ENCODE peak calls at places on chromosomes 13 and 19, in nine cellular contexts. B is sigmoid colon, A is body of pancreas, V is lower leg skin, H is stomach, O is A549, J is tibial nerve, D is heart left ventricle, F is breast epithelium. X is an unnamed sample.

GRCh38 chr13:20127563-20128458 is 33.0 kb downstream of the GJA3 start:
- DNase-seq in F (peak), J (no peak), H (peak), A (peak), B (peak), D (peak), O (peak), V (peak), X (no peak)

GRCh38 chr19:24054044-24054935 is 32.7 kb upstream of the ZNF254 start:
- DNase-seq in H (no peak), V (no peak), A (no peak), B (no peak), D (no peak), F (peak), J (no peak), O (peak), X (no peak)

GRCh38 chr19:43596842-43597461 is 557 bp downstream of the ZNF576 start:
- DNase-seq in V (no peak), O (no peak), J (no peak), F (no peak), B (no peak), D (no peak), H (no peak), A (no peak), X (no peak)

GRCh38 chr13:37954191-37954590 is 84.6 kb upstream of the TRPC4 start:
- DNase-seq in J (no peak), H (no peak), D (no peak), B (no peak), F (no peak), V (no peak), A (no peak), O (no peak), X (no peak)

GRCh38 chr13:101618440-101619187 is 166.1 kb downstream of the ITGBL1 start:
- DNase-seq in D (no peak), F (no peak), V (no peak), H (no peak), A (no peak), J (no peak), O (no peak), B (no peak), X (no peak)

GRCh38 chr19:38537071-38537847 is 80.5 kb downstream of the MAP4K1 start:
- DNase-seq in H (no peak), D (no peak), B (no peak), F (no peak), V (no peak), O (no peak), A (no peak), J (no peak), X (no peak)

GRCh38 chr13:98143601-98144500 is 957 bp downstream of the FARP1 start:
- DNase-seq in D (peak), V (peak), B (peak), A (peak), F (no peak), O (no peak), J (peak), H (no peak), X (no peak)

GRCh38 chr13:110635405-110636002 is 20.2 kb downstream of the NAXD start:
- DNase-seq in B (no peak), V (no peak), F (no peak), O (no peak), H (no peak), J (no peak), D (no peak), A (no peak), X (no peak)

GRCh38 chr13:23817833-23818232 is 71.4 kb downstream of the MIPEP start:
- DNase-seq in V (no peak), O (no peak), D (no peak), B (no peak), J (no peak), H (no peak), A (no peak), F (no peak), X (no peak)

GRCh38 chr13:44715287-44716224 is 139.4 kb upstream of the TSC22D1 start:
- DNase-seq in B (no peak), H (no peak), F (peak), D (no peak), V (peak), J (no peak), A (no peak), O (no peak), X (no peak)

GRCh38 chr13:21676611-21677021 is 5.7 kb downstream of the FGF9 start:
- DNase-seq in O (no peak), D (no peak), A (peak), F (no peak), B (peak), J (no peak), V (no peak), H (peak), X (no peak)

GRCh38 chr13:52067237-52067636 is 42.7 kb downstream of the UTP14C start:
- DNase-seq in O (peak), D (no peak), J (no peak), A (no peak), H (no peak), F (no peak), B (no peak), V (no peak), X (no peak)

GRCh38 chr19:44753932-44754742 is 5.6 kb downstream of the BCL3 start:
- DNase-seq in A (peak), V (peak), D (peak), B (peak), O (peak), H (peak), J (peak), F (peak), X (peak)

GRCh38 chr13:36706755-36707154 is 32.9 kb downstream of the SERTM1 start:
- DNase-seq in F (no peak), O (no peak), A (no peak), J (no peak), H (no peak), B (no peak), V (no peak), D (no peak), X (no peak)

GRCh38 chr13:113973218-113974164 is at the start of gene C13orf46:
- DNase-seq in V (peak), F (no peak), A (no peak), D (peak), J (no peak), B (peak), O (no peak), H (no peak), X (no peak)

GRCh38 chr13:105990256-105990958 is 545.1 kb downstream of the EFNB2 start:
- DNase-seq in F (no peak), H (no peak), O (no peak), B (no peak), A (no peak), J (no peak), V (no peak), D (no peak), X (no peak)

GRCh38 chr13:109509154-109509905 is 277.1 kb downstream of the IRS2 start:
- DNase-seq in H (no peak), A (no peak), J (no peak), D (no peak), O (no peak), F (no peak), B (no peak), V (no peak), X (no peak)

GRCh38 chr13:43408274-43408673 is 378.5 kb downstream of the ENOX1 start:
- DNase-seq in H (no peak), V (no peak), J (no peak), O (no peak), D (no peak), B (no peak), A (no peak), F (no peak), X (no peak)

GRCh38 chr13:52924241-52925148 is 76.1 kb upstream of the PCDH8 start:
- DNase-seq in D (no peak), V (no peak), J (no peak), B (no peak), A (no peak), H (no peak), O (no peak), F (no peak), X (no peak)

GRCh38 chr13:72126424-72126823 is 259.4 kb upstream of the DACH1 start:
- DNase-seq in O (no peak), J (no peak), D (no peak), F (no peak), B (no peak), V (no peak), H (no peak), A (no peak), X (no peak)

GRCh38 chr13:76425930-76426329 is 460.3 kb downstream of the KCTD12 start:
- DNase-seq in B (no peak), D (no peak), J (no peak), O (no peak), F (no peak), H (no peak), A (peak), V (no peak), X (no peak)

GRCh38 chr19:16760990-16761389 is 41.3 kb downstream of the NWD1 start:
- DNase-seq in D (no peak), J (no peak), F (no peak), V (no peak), A (no peak), H (no peak), B (no peak), O (no peak), X (no peak)

GRCh38 chr13:38394777-38395504 is 45.3 kb downstream of the UFM1 start:
- DNase-seq in J (no peak), F (no peak), O (no peak), D (no peak), V (no peak), A (no peak), H (no peak), B (no peak), X (no peak)

GRCh38 chr13:28000567-28000966 is 12.1 kb upstream of the URAD start:
- DNase-seq in J (no peak), F (no peak), V (peak), O (peak), H (no peak), A (no peak), D (no peak), B (no peak), X (no peak)

GRCh38 chr19:45547965-45548609 is 36.5 kb downstream of the OPA3 start:
- DNase-seq in D (peak), O (peak), V (peak), F (peak), H (no peak), J (no peak), A (no peak), B (no peak), X (no peak)

GRCh38 chr13:101811440-101811839 is 359.0 kb downstream of the ITGBL1 start:
- DNase-seq in O (no peak), V (no peak), F (no peak), B (no peak), J (no peak), D (no peak), A (no peak), H (no peak), X (no peak)

GRCh38 chr19:42542791-42543190 is 14.5 kb upstream of the CEACAM1 start:
- DNase-seq in J (no peak), D (no peak), F (no peak), V (no peak), B (no peak), A (no peak), H (no peak), O (no peak), X (no peak)
- TF ChIP-seq CTCF in J (no peak), D (no peak), F (no peak), V (no peak), B (no peak), A (no peak), H (no peak), O (peak), X (no peak)

GRCh38 chr19:3500429-3501101 is at the start of gene DOHH:
- DNase-seq in H (peak), J (peak), D (peak), F (peak), V (peak), B (peak), O (peak), A (peak), X (peak)
- TF ChIP-seq POLR2A in H (no peak), J (no peak), D (no peak), F (no peak), V (no peak), B (no peak), O (peak), A (peak), X (no peak)

GRCh38 chr19:48632692-48633147 is 4.5 kb downstream of the DBP start:
- DNase-seq in J (no peak), A (no peak), O (no peak), V (no peak), B (no peak), H (no peak), D (no peak), F (no peak), X (no peak)
- H3K4me3 ChIP-seq in J (no peak), A (no peak), O (no peak), V (no peak), B (no peak), H (no peak), D (no peak), F (no peak), X (no peak)

GRCh38 chr19:47280183-47280797 is 5.6 kb downstream of the INAFM1 start:
- DNase-seq in D (no peak), A (no peak), F (no peak), B (no peak), J (no peak), O (peak), H (peak), V (no peak), X (no peak)
- TF ChIP-seq CTCF in D (peak), A (peak), F (no peak), B (no peak), J (no peak), O (peak), H (no peak), V (no peak), X (peak)

DNA sequence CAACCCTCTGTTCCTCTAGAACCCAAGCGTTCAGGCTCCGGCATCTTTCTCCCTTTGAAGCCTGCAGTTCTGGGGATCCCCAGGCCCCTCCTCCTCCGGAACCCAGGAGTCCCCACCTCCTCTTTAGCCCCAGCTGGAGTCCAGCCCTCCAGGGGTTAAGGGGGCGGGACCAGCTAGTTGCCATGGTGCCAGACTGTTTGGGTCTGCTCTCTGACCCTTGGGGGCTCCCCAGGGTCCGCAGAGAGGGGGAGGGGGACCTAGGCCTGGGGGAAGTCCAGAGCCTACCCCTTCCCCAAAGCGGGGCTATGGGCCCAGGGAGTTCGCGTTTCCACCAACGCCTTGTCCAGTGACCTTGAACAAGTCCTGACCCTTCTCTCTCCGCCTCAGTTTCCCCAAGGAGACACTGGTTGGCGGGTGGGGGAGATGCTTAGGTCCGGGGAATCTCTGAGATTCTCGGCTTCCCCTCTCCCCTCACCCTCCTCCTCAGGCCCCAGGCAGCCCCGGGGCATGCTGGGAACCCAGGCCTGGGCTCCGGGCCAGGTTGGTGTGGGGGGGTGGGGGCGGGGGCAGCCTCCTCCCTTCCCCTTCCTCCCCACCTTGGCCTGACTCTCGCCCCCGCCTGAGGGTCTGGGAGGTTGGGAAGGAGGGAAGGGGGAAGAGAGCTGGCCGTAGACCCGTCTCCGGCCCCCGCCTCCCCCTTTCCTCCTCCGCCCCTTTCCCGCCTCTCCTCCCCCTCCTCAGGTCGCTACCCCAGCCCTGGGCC is 2.6 kb upstream of the SPACA6 start:
- DNase-seq in F (peak), O (peak), V (peak), A (peak), D (peak), J (no peak), H (peak), B (peak), X (no peak)
- TF ChIP-seq POLR2A in F (no peak), O (peak), V (no peak), A (peak), D (no peak), J (peak), H (no peak), B (no peak), X (no peak)

DNA sequence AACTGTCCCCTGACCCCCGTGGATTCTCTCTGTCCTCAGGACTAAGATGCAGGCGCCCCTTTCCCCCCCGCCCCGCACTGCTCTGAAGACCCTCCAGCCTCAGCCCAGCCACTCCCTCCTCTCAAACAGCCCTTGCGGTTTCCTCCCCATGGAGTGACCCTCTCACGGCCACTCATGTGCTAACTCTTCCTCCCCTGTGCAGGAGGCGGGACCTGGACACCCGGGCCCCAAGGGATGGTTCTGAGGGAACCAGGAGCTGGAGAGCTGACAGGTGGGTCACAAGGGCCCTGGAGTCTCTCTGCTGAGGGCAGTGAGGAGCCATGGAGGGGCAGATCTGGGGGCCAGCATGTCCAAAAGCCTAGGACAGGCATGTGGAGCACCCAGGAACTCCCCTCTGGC is 1.9 kb downstream of the ISOC2 start:
- DNase-seq in J (no peak), B (peak), V (no peak), O (no peak), A (no peak), H (no peak), F (no peak), D (no peak), X (no peak)
- H3K4me3 ChIP-seq in J (no peak), B (no peak), V (no peak), O (no peak), A (no peak), H (peak), F (no peak), D (peak), X (no peak)

GRCh38 chr13:33466262-33466661 is 180.7 kb upstream of the STARD13 start:
- DNase-seq in F (no peak), H (no peak), V (no peak), A (no peak), B (no peak), J (no peak), D (no peak), O (no peak), X (no peak)
- TF ChIP-seq CTCF in F (no peak), H (no peak), V (no peak), A (no peak), B (no peak), J (no peak), D (no peak), O (no peak), X (no peak)

DNA sequence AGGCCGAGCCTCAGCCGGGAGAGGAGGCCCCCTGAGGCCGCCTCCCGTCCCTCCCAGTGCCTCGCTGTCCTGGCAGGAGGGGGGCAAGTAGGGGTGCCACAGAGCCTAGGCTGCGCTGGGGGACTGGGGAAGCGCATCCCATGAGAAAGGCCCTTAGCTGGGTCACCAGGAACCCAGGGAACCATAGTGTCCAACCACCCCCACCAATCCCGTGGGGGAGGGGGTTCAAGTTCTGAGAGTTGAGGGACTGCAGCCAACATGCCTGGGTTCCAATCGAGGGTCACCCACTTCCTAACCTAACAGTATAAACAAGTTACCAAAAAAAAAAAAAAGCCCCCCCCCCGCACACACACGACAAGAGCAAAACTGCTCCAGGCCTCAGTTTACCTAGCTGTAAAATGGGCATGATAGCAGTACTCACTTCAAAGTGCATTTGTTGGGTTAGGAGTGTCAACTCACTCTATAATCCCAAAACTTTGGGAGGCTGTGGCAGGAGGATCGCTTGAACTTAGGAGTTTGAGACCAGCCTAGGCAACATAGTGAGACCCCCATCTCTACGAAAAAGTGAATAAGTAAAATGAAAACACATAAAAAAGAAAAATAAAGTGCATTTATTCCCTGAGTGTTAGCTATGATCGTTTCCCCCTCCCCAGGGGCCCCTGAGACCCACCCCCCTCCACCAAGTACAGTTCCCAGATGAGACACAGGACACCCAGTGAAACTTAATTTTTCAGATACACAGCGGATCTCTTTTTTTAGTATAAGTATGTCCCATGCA is 28.8 kb upstream of the NANOS3 start:
- DNase-seq in H (no peak), F (no peak), O (no peak), J (no peak), D (no peak), A (no peak), B (no peak), V (no peak), X (no peak)
- TF ChIP-seq POLR2A in H (no peak), F (no peak), O (no peak), J (no peak), D (no peak), A (no peak), B (no peak), V (no peak), X (no peak)

DNA sequence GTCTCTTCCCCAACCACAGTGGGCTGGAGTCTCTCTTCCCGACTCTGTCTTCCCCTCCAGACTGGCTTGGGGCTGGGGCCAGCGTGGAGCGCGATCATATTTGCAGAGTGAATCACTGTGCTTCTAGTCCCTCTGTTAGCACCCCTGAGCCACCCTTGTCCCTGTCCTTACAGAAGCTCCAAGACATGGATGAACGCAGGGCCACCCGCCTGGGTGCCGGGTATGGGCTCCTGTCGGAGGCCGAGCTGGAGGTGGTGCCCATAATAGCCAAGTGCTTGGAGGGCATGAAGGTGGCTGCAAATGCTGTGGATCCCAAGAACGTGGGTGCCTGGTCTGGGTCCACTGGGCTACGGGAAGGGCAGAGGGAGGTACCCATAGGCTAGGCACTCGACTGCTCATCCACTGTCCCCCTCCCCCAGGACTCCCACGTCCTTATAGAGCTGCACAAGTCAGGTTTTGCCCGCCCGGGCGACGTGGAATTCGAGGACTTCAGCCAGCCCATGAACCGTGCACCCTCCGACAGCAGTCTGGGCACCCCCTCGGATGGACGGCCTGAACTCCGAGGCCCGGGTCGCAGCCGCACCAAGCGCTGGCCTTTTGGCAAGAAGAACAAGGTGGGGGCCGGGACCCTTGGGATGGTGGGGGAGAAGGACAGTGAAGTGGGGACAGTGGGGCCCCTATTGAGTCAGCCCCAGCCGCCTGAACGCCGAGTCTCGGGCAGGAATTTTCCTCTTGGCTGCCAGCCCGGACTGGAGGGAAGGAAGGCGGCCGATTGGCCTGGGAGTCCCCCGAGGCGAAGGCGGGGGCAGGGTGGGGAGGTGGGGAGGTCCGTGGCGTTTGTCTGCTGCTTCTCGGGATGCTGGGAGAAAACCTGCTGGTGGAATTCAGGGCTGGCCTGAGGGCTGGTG is 5.2 kb downstream of the TRIP10 start:
- DNase-seq in J (peak), F (peak), B (peak), V (peak), H (peak), A (peak), O (peak), D (peak), X (no peak)
- H3K4me3 ChIP-seq in J (no peak), F (peak), B (no peak), V (no peak), H (peak), A (no peak), O (peak), D (peak), X (peak)

DNA sequence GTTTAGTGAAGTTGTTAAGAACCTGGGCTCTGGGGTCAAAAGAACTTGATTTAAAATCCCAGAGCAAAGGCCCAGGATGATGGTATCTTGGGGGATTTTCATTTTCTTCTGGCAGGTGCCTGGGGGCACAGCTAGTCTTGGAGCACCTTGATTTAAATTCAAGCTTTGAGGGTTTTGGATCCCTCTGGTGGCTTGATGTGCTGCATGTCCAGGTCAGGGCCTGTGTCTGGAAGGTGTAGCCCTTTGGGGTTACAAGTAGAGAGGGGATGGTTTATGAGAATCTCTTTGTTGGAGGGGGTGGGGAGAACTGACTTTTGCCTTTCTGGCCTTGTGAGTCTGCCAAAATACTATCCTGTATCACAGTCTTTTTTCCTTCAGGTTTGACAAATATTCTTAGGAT is 55.8 kb downstream of the AKAP11 start:
- DNase-seq in B (no peak), H (no peak), J (no peak), O (no peak), D (no peak), F (no peak), V (no peak), A (no peak), X (no peak)
- TF ChIP-seq CTCF in B (no peak), H (no peak), J (no peak), O (no peak), D (no peak), F (no peak), V (no peak), A (no peak), X (no peak)